ENCODE peak calls at places on chromosomes 3 and 15, in five cellular contexts. B is IMR-90, Z is MM.1S, W is OCI-LY7, C is astrocyte. X is an unnamed sample.

GRCh38 chr15:40081691-40082194 is 26.9 kb downstream of the BMF start:
- DNase-seq in B (peak), Z (peak), W (no peak), C (peak), X (peak)

GRCh38 chr3:42376397-42376798 is 34.0 kb downstream of the LYZL4 start:
- DNase-seq in B (peak), Z (no peak), W (no peak), C (peak), X (no peak)

GRCh38 chr3:150495563-150496168 is 50.6 kb downstream of the SERP1 start:
- DNase-seq in B (peak), Z (peak), W (peak), C (peak), X (no peak)

GRCh38 chr15:63420333-63420741 is 38.7 kb upstream of the CA12 start:
- DNase-seq in B (peak), Z (no peak), W (no peak), C (peak), X (no peak)

GRCh38 chr15:93029613-93030429 is 59.2 kb downstream of the RGMA start:
- DNase-seq in B (peak), Z (no peak), W (no peak), C (no peak), X (no peak)

GRCh38 chr15:68504721-68505090 is 72.7 kb upstream of the ITGA11 start:
- DNase-seq in B (peak), Z (no peak), W (no peak), C (no peak), X (peak)

GRCh38 chr3:68973635-68974034 is 39.8 kb downstream of the EOGT start:
- DNase-seq in B (no peak), Z (no peak), W (no peak), C (no peak), X (no peak)

GRCh38 chr3:156676467-156677119 is 2.2 kb downstream of the TIPARP start:
- DNase-seq in B (peak), Z (peak), W (peak), C (peak), X (no peak)

GRCh38 chr15:50315814-50316630 is 39.0 kb downstream of the GABPB1 start:
- DNase-seq in B (peak), Z (peak), W (peak), C (peak), X (no peak)

GRCh38 chr15:58227706-58228543 is 89.7 kb downstream of the AQP9 start:
- DNase-seq in B (peak), Z (peak), W (peak), C (peak), X (peak)

GRCh38 chr3:123067689-123068226 is 933 bp downstream of the PDIA5 start:
- DNase-seq in B (no peak), Z (peak), W (peak), C (no peak), X (no peak)

GRCh38 chr3:189937302-189938255 is 183.1 kb downstream of the P3H2 start:
- DNase-seq in B (peak), Z (no peak), W (no peak), C (peak), X (no peak)

GRCh38 chr15:92958105-92958504 is 58.0 kb downstream of the CHD2 start:
- DNase-seq in B (peak), Z (no peak), W (no peak), C (peak), X (no peak)

GRCh38 chr15:99909914-99910313 is 176.7 kb upstream of the LYSMD4 start:
- DNase-seq in B (no peak), Z (no peak), W (no peak), C (no peak), X (no peak)

GRCh38 chr15:80404057-80404718 is at the start of gene ARNT2:
- DNase-seq in B (peak), Z (peak), W (no peak), C (no peak), X (no peak)

GRCh38 chr3:157282261-157283191 is 122.6 kb upstream of the CCNL1 start:
- DNase-seq in B (peak), Z (no peak), W (no peak), C (peak), X (no peak)

GRCh38 chr3:27869152-27869551 is 147.0 kb upstream of the EOMES start:
- DNase-seq in B (no peak), Z (no peak), W (no peak), C (no peak), X (no peak)

GRCh38 chr3:192571197-192571791 is 156.0 kb downstream of the FGF12 start:
- DNase-seq in B (peak), Z (no peak), W (no peak), C (peak), X (no peak)

GRCh38 chr3:61087465-61087864 is 163.8 kb downstream of the FHIT start:
- DNase-seq in B (no peak), Z (no peak), W (no peak), C (no peak), X (no peak)

GRCh38 chr3:32593903-32594525 is 23.4 kb upstream of the DYNC1LI1 start:
- DNase-seq in B (peak), Z (no peak), W (no peak), C (peak), X (no peak)

GRCh38 chr3:47261301-47261700 is 21.3 kb downstream of the KIF9 start:
- DNase-seq in B (peak), Z (no peak), W (no peak), C (no peak), X (no peak)

GRCh38 chr3:34024447-34025240 is 226.2 kb downstream of the PDCD6IP start:
- DNase-seq in B (no peak), Z (no peak), W (no peak), C (no peak), X (no peak)

GRCh38 chr3:127786358-127787070 is 35.8 kb downstream of the MGLL start:
- DNase-seq in B (peak), Z (no peak), W (no peak), C (peak), X (peak)

GRCh38 chr3:189977174-189977573 is 143.5 kb downstream of the P3H2 start:
- DNase-seq in B (no peak), Z (no peak), W (no peak), C (no peak), X (no peak)

GRCh38 chr15:26201177-26201858 is 338.2 kb upstream of the ATP10A start:
- DNase-seq in B (no peak), Z (no peak), W (no peak), C (no peak), X (no peak)

GRCh38 chr3:58874795-58875194 is 175.0 kb downstream of the CFAP20DC start:
- DNase-seq in B (peak), Z (no peak), W (no peak), C (peak), X (no peak)

GRCh38 chr3:10445561-10445960 is 59.8 kb downstream of the ATP2B2 start:
- DNase-seq in B (peak), Z (no peak), W (no peak), C (peak), X (no peak)

GRCh38 chr3:122077293-122078234 is 22.4 kb downstream of the CD86 start:
- DNase-seq in B (no peak), Z (peak), W (peak), C (no peak), X (no peak)

GRCh38 chr15:41982133-41982930 is 10.0 kb upstream of the EHD4 start:
- DNase-seq in B (peak), Z (no peak), W (no peak), C (no peak), X (no peak)

GRCh38 chr3:110799236-110799635 is 272.4 kb upstream of the NECTIN3 start:
- DNase-seq in B (peak), Z (no peak), W (no peak), C (no peak), X (no peak)

GRCh38 chr15:51737538-51738305 is at the start of gene LYSMD2:
- DNase-seq in B (peak), Z (peak), W (peak), C (no peak), X (peak)

GRCh38 chr3:125121246-125122010 is 65.6 kb upstream of the HEG1 start:
- DNase-seq in B (no peak), Z (no peak), W (no peak), C (no peak), X (no peak)

GRCh38 chr3:147015334-147015733 is 391.0 kb downstream of the ZIC4 start:
- DNase-seq in B (no peak), Z (no peak), W (no peak), C (no peak), X (no peak)

GRCh38 chr15:31484986-31485385 is 158.4 kb downstream of the KLF13 start:
- DNase-seq in B (no peak), Z (no peak), W (no peak), C (no peak), X (no peak)

GRCh38 chr15:31483053-31483923 is 156.7 kb downstream of the KLF13 start:
- DNase-seq in B (no peak), Z (no peak), W (no peak), C (no peak), X (no peak)

GRCh38 chr15:31484369-31484951 is 157.8 kb downstream of the KLF13 start:
- DNase-seq in B (no peak), Z (no peak), W (no peak), C (no peak), X (no peak)

GRCh38 chr15:31485431-31485830 is 158.8 kb downstream of the KLF13 start:
- DNase-seq in B (no peak), Z (no peak), W (no peak), C (no peak), X (no peak)

GRCh38 chr15:31483924-31484368 is 157.3 kb downstream of the KLF13 start:
- DNase-seq in B (no peak), Z (no peak), W (no peak), C (no peak), X (no peak)
- H3K4me2 ChIP-seq in B (no peak), Z (no peak), W (no peak), C (peak), X (no peak)

DNA sequence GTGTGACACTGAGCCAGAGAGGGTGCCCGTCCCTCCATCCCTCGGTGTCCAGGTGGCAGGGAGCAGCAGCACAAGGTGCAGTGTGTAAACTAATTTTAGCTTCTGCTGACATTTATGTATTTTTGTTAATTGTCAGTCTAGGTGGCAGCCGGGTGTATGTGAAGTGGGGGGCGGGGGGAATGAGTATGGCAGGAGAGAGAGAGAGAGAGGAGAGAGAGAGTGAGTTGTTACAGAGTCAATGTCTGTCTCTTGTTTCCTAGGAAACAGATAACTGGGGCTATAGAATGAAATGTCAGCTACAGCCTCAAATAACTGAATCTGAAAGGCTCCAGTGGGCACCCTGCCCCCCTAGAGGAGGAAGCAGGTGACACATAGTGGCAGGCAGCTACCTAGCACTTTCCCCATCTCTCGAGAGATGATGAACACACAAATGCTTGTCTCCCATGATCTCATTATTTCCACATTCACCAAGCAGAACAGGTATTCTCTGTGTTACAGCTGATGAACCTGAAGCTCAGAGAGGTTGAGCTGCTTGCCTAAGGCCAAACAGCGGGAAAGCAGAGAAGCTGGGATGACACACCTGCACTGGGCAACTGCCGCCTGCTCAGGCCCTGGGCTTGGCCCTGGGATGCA is 24.7 kb downstream of the RASGRF1 start:
- DNase-seq in B (no peak), Z (peak), W (peak), C (no peak), X (no peak)
- H2AFZ ChIP-seq in B (no peak), Z (peak), W (no peak), C (no peak), X (no peak)

GRCh38 chr3:64815691-64816225 is 128.0 kb upstream of the ADAMTS9 start:
- DNase-seq in B (no peak), Z (peak), W (no peak), C (no peak), X (no peak)
- H3K4me2 ChIP-seq in B (peak), Z (no peak), W (no peak), C (no peak), X (no peak)

DNA sequence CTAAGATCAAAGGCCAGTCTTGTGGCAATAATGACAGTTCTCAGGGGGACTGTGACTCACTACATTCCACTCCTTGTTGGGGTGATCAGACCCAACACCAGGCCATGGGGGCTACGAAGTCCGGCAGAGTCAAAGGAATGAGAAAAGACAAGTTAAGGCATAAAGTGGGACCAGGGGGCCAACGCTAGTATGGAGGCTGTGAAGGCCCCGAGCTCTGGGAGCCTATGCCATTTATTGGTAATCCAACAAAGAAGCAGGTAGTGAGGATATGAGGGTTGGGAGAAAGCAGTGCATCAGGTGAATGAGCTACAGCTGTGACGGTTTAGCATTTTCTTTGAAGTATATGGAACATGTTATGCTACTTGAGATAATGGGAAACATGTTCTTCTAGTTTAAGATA is 104.4 kb upstream of the C2CD4B start:
- DNase-seq in B (no peak), Z (no peak), W (peak), C (no peak), X (peak)
- H2AFZ ChIP-seq in B (no peak), Z (no peak), W (no peak), C (no peak), X (no peak)